ENCODE peak calls at places on chromosomes 13 and 19, in seven cellular contexts. One of them, this sample, is unnamed.

GRCh38 chr13:44719857-44720671 is 143.9 kb upstream of the TSC22D1 start:
- DNase-seq in AG04450: peak
- DNase-seq in HCT116: no peak
- DNase-seq in fibroblast of mammary gland: peak
- DNase-seq in SK-N-SH: no peak
- DNase-seq in adrenal gland: no peak
- DNase-seq in body of pancreas: no peak
- DNase-seq in this sample: peak

GRCh38 chr13:42849200-42849599 is 67.8 kb downstream of the FAM216B start:
- DNase-seq in adrenal gland: no peak
- DNase-seq in fibroblast of mammary gland: no peak
- DNase-seq in SK-N-SH: no peak
- DNase-seq in AG04450: no peak
- DNase-seq in HCT116: no peak
- DNase-seq in body of pancreas: no peak
- DNase-seq in this sample: no peak

GRCh38 chr19:31185261-31185660 is 164.0 kb downstream of the TSHZ3 start:
- DNase-seq in fibroblast of mammary gland: peak
- DNase-seq in adrenal gland: no peak
- DNase-seq in HCT116: no peak
- DNase-seq in body of pancreas: no peak
- DNase-seq in SK-N-SH: no peak
- DNase-seq in AG04450: no peak
- DNase-seq in this sample: no peak

GRCh38 chr19:14085309-14085995 is at the start of gene C19orf67:
- DNase-seq in adrenal gland: no peak
- DNase-seq in AG04450: no peak
- DNase-seq in SK-N-SH: no peak
- DNase-seq in body of pancreas: no peak
- DNase-seq in HCT116: no peak
- DNase-seq in fibroblast of mammary gland: no peak
- DNase-seq in this sample: no peak

GRCh38 chr13:30196025-30196424 is 111.3 kb downstream of the KATNAL1 start:
- DNase-seq in SK-N-SH: peak
- DNase-seq in adrenal gland: no peak
- DNase-seq in HCT116: peak
- DNase-seq in body of pancreas: no peak
- DNase-seq in AG04450: no peak
- DNase-seq in fibroblast of mammary gland: peak
- DNase-seq in this sample: peak

GRCh38 chr19:18349524-18350128 is 9.2 kb downstream of the PGPEP1 start:
- DNase-seq in adrenal gland: peak
- DNase-seq in AG04450: no peak
- DNase-seq in SK-N-SH: peak
- DNase-seq in HCT116: no peak
- DNase-seq in fibroblast of mammary gland: peak
- DNase-seq in body of pancreas: peak
- DNase-seq in this sample: peak

GRCh38 chr19:38506723-38507550 is 73.4 kb downstream of the RYR1 start:
- DNase-seq in AG04450: no peak
- DNase-seq in SK-N-SH: peak
- DNase-seq in body of pancreas: peak
- DNase-seq in fibroblast of mammary gland: peak
- DNase-seq in HCT116: peak
- DNase-seq in adrenal gland: peak
- DNase-seq in this sample: peak

GRCh38 chr13:72716776-72717175 is 10.7 kb downstream of the MZT1 start:
- DNase-seq in fibroblast of mammary gland: no peak
- DNase-seq in HCT116: no peak
- DNase-seq in SK-N-SH: no peak
- DNase-seq in body of pancreas: no peak
- DNase-seq in AG04450: no peak
- DNase-seq in adrenal gland: no peak
- DNase-seq in this sample: no peak

GRCh38 chr13:30824651-30825050 is 81.4 kb upstream of the MEDAG start:
- DNase-seq in adrenal gland: no peak
- DNase-seq in SK-N-SH: no peak
- DNase-seq in fibroblast of mammary gland: no peak
- DNase-seq in body of pancreas: peak
- DNase-seq in HCT116: no peak
- DNase-seq in AG04450: no peak
- DNase-seq in this sample: no peak

GRCh38 chr13:45207319-45207718 is 6.5 kb upstream of the KCTD4 start:
- DNase-seq in AG04450: no peak
- DNase-seq in fibroblast of mammary gland: no peak
- DNase-seq in HCT116: no peak
- DNase-seq in adrenal gland: no peak
- DNase-seq in SK-N-SH: no peak
- DNase-seq in body of pancreas: no peak
- DNase-seq in this sample: no peak

GRCh38 chr19:7265963-7266362 is 28.3 kb downstream of the INSR start:
- DNase-seq in fibroblast of mammary gland: no peak
- DNase-seq in HCT116: no peak
- DNase-seq in AG04450: no peak
- DNase-seq in body of pancreas: peak
- DNase-seq in adrenal gland: peak
- DNase-seq in SK-N-SH: no peak
- DNase-seq in this sample: no peak

GRCh38 chr13:110950819-110951570 is 36.1 kb upstream of the ANKRD10 start:
- DNase-seq in SK-N-SH: no peak
- DNase-seq in AG04450: no peak
- DNase-seq in fibroblast of mammary gland: no peak
- DNase-seq in HCT116: no peak
- DNase-seq in adrenal gland: no peak
- DNase-seq in body of pancreas: no peak
- DNase-seq in this sample: no peak

GRCh38 chr13:30159446-30159839 is 147.9 kb downstream of the KATNAL1 start:
- DNase-seq in AG04450: peak
- DNase-seq in adrenal gland: no peak
- DNase-seq in SK-N-SH: no peak
- DNase-seq in HCT116: no peak
- DNase-seq in fibroblast of mammary gland: peak
- DNase-seq in body of pancreas: no peak
- DNase-seq in this sample: peak

GRCh38 chr13:98507060-98507797 is 69.7 kb downstream of the STK24 start:
- DNase-seq in fibroblast of mammary gland: peak
- DNase-seq in adrenal gland: no peak
- DNase-seq in AG04450: no peak
- DNase-seq in body of pancreas: peak
- DNase-seq in SK-N-SH: peak
- DNase-seq in HCT116: no peak
- DNase-seq in this sample: peak

GRCh38 chr13:29707876-29708543 is 112.5 kb upstream of the SLC7A1 start:
- DNase-seq in fibroblast of mammary gland: peak
- DNase-seq in adrenal gland: peak
- DNase-seq in AG04450: peak
- DNase-seq in HCT116: peak
- DNase-seq in SK-N-SH: peak
- DNase-seq in body of pancreas: peak
- DNase-seq in this sample: peak

GRCh38 chr19:10270616-10271394 is at the start of gene ICAM1:
- DNase-seq in SK-N-SH: peak
- DNase-seq in body of pancreas: peak
- DNase-seq in fibroblast of mammary gland: peak
- DNase-seq in AG04450: no peak
- DNase-seq in adrenal gland: peak
- DNase-seq in HCT116: no peak
- DNase-seq in this sample: peak

GRCh38 chr13:82480415-82480814 is 1401.9 kb downstream of the SLITRK1 start:
- DNase-seq in adrenal gland: no peak
- DNase-seq in body of pancreas: no peak
- DNase-seq in SK-N-SH: no peak
- DNase-seq in fibroblast of mammary gland: peak
- DNase-seq in HCT116: no peak
- DNase-seq in AG04450: no peak
- DNase-seq in this sample: no peak

DNA sequence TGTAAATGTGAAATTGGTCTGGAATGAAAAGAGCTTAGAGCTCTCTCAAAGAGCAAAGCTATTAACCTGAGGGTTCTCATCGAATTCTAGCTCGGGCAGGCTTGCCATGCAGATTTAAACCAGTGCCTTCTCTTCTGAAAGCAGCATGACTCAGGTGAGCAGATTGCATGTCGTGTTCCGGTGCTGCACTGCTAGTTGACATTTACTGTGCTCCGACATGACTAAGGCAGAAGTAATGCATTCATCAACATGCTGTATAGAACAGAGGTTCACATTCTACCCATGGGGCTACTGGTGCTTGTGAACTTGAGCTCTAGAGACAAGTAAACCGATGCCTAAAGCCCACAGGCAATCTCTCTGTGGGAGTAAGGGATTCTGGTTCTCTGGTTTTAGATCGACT is 947.7 kb downstream of the EFNB2 start:
- DNase-seq in SK-N-SH: no peak
- DNase-seq in body of pancreas: no peak
- DNase-seq in adrenal gland: no peak
- DNase-seq in HCT116: peak
- DNase-seq in AG04450: no peak
- DNase-seq in fibroblast of mammary gland: no peak
- DNase-seq in this sample: no peak
- TF ChIP-seq CTCF in SK-N-SH: no peak
- TF ChIP-seq CTCF in body of pancreas: no peak
- TF ChIP-seq CTCF in adrenal gland: no peak
- TF ChIP-seq CTCF in HCT116: no peak
- TF ChIP-seq CTCF in AG04450: no peak
- TF ChIP-seq CTCF in fibroblast of mammary gland: no peak
- TF ChIP-seq CTCF in this sample: no peak

GRCh38 chr13:65943024-65943423 is 1287.1 kb downstream of the PCDH9 start:
- DNase-seq in adrenal gland: no peak
- DNase-seq in HCT116: no peak
- DNase-seq in body of pancreas: no peak
- DNase-seq in AG04450: no peak
- DNase-seq in SK-N-SH: no peak
- DNase-seq in fibroblast of mammary gland: peak
- DNase-seq in this sample: peak

GRCh38 chr13:65943711-65944110 is 1286.4 kb downstream of the PCDH9 start:
- DNase-seq in body of pancreas: no peak
- DNase-seq in adrenal gland: no peak
- DNase-seq in HCT116: no peak
- DNase-seq in AG04450: no peak
- DNase-seq in SK-N-SH: no peak
- DNase-seq in fibroblast of mammary gland: peak
- DNase-seq in this sample: peak

GRCh38 chr13:65946387-65946786 is 1283.7 kb downstream of the PCDH9 start:
- DNase-seq in fibroblast of mammary gland: no peak
- DNase-seq in HCT116: no peak
- DNase-seq in SK-N-SH: no peak
- DNase-seq in body of pancreas: no peak
- DNase-seq in adrenal gland: no peak
- DNase-seq in AG04450: no peak
- DNase-seq in this sample: no peak

GRCh38 chr13:65936249-65936648 is 1293.9 kb downstream of the PCDH9 start:
- DNase-seq in HCT116: no peak
- DNase-seq in SK-N-SH: no peak
- DNase-seq in adrenal gland: no peak
- DNase-seq in body of pancreas: no peak
- DNase-seq in AG04450: no peak
- DNase-seq in fibroblast of mammary gland: no peak
- DNase-seq in this sample: no peak

DNA sequence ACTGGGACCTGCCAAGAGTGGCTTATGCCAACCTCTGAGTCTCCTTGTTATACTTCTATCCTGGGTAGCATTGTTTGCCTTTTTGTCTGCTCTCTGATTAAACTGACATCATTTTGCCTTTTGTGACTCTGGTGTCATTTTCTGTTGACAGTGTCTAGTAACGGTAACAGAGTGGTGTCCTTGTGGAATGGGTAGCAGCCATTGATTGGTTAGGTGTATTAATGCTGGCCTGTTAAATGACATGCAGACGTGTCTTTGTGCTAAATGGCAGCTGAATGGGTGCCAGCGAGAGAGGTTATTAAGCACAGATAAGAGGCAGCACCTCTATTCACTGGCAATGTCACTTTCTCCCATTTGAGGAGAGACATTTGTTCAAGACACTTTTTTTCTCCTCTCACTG is 1289.4 kb downstream of the PCDH9 start:
- DNase-seq in SK-N-SH: no peak
- DNase-seq in fibroblast of mammary gland: no peak
- DNase-seq in HCT116: no peak
- DNase-seq in adrenal gland: no peak
- DNase-seq in body of pancreas: no peak
- DNase-seq in AG04450: no peak
- DNase-seq in this sample: no peak
- H3K4me3 ChIP-seq in SK-N-SH: no peak
- H3K4me3 ChIP-seq in fibroblast of mammary gland: no peak
- H3K4me3 ChIP-seq in HCT116: no peak
- H3K4me3 ChIP-seq in adrenal gland: no peak
- H3K4me3 ChIP-seq in body of pancreas: no peak
- H3K4me3 ChIP-seq in AG04450: no peak
- H3K4me3 ChIP-seq in this sample: no peak

GRCh38 chr13:112688560-112689497 is 1.0 kb upstream of the ATP11A start:
- DNase-seq in fibroblast of mammary gland: no peak
- DNase-seq in SK-N-SH: no peak
- DNase-seq in adrenal gland: no peak
- DNase-seq in body of pancreas: no peak
- DNase-seq in AG04450: no peak
- DNase-seq in HCT116: no peak
- DNase-seq in this sample: no peak
- TF ChIP-seq CTCF in fibroblast of mammary gland: no peak
- TF ChIP-seq CTCF in SK-N-SH: no peak
- TF ChIP-seq CTCF in adrenal gland: no peak
- TF ChIP-seq CTCF in body of pancreas: no peak
- TF ChIP-seq CTCF in AG04450: no peak
- TF ChIP-seq CTCF in HCT116: no peak
- TF ChIP-seq CTCF in this sample: no peak

GRCh38 chr19:1445185-1445931 is 4.6 kb upstream of the APC2 start:
- DNase-seq in adrenal gland: peak
- DNase-seq in body of pancreas: peak
- DNase-seq in AG04450: no peak
- DNase-seq in SK-N-SH: peak
- DNase-seq in HCT116: no peak
- DNase-seq in fibroblast of mammary gland: peak
- DNase-seq in this sample: peak
- H3K4me3 ChIP-seq in adrenal gland: no peak
- H3K4me3 ChIP-seq in body of pancreas: no peak
- H3K4me3 ChIP-seq in AG04450: peak
- H3K4me3 ChIP-seq in SK-N-SH: peak
- H3K4me3 ChIP-seq in HCT116: peak
- H3K4me3 ChIP-seq in fibroblast of mammary gland: peak
- H3K4me3 ChIP-seq in this sample: peak

GRCh38 chr19:4723465-4724251 is at the start of gene DPP9:
- DNase-seq in SK-N-SH: peak
- DNase-seq in AG04450: peak
- DNase-seq in adrenal gland: peak
- DNase-seq in HCT116: peak
- DNase-seq in body of pancreas: peak
- DNase-seq in fibroblast of mammary gland: peak
- DNase-seq in this sample: peak
- TF ChIP-seq CTCF in SK-N-SH: no peak
- TF ChIP-seq CTCF in AG04450: peak
- TF ChIP-seq CTCF in adrenal gland: peak
- TF ChIP-seq CTCF in HCT116: no peak
- TF ChIP-seq CTCF in body of pancreas: peak
- TF ChIP-seq CTCF in fibroblast of mammary gland: no peak
- TF ChIP-seq CTCF in this sample: peak

GRCh38 chr19:3162418-3163229 is 15.9 kb upstream of the S1PR4 start:
- DNase-seq in HCT116: no peak
- DNase-seq in adrenal gland: no peak
- DNase-seq in fibroblast of mammary gland: peak
- DNase-seq in AG04450: no peak
- DNase-seq in SK-N-SH: peak
- DNase-seq in body of pancreas: no peak
- DNase-seq in this sample: no peak
- H3K4me3 ChIP-seq in HCT116: no peak
- H3K4me3 ChIP-seq in adrenal gland: no peak
- H3K4me3 ChIP-seq in fibroblast of mammary gland: no peak
- H3K4me3 ChIP-seq in AG04450: no peak
- H3K4me3 ChIP-seq in SK-N-SH: no peak
- H3K4me3 ChIP-seq in body of pancreas: no peak
- H3K4me3 ChIP-seq in this sample: no peak

GRCh38 chr13:49099513-49099877 is 120.6 kb upstream of the MLNR start:
- DNase-seq in AG04450: no peak
- DNase-seq in body of pancreas: no peak
- DNase-seq in fibroblast of mammary gland: no peak
- DNase-seq in SK-N-SH: no peak
- DNase-seq in HCT116: no peak
- DNase-seq in adrenal gland: no peak
- DNase-seq in this sample: no peak
- TF ChIP-seq CTCF in AG04450: no peak
- TF ChIP-seq CTCF in body of pancreas: no peak
- TF ChIP-seq CTCF in fibroblast of mammary gland: no peak
- TF ChIP-seq CTCF in SK-N-SH: no peak
- TF ChIP-seq CTCF in HCT116: no peak
- TF ChIP-seq CTCF in adrenal gland: no peak
- TF ChIP-seq CTCF in this sample: no peak